ENCODE peak calls at places on chromosomes 6 and 20, in five cellular contexts. S, G, V, U and T are unnamed samples.

GRCh38 chr6:131946404-131946991 is 4.7 kb downstream of the CCN2 start:
- DNase-seq in S (no peak), G (no peak), V (peak; percentile 68), U (no peak), T (no peak)

GRCh38 chr6:106431972-106432371 is 71.5 kb downstream of the CRYBG1 start:
- DNase-seq in S (no peak), G (no peak), V (no peak), U (no peak), T (no peak)

GRCh38 chr6:138545621-138545980 is 46.3 kb upstream of the NHSL1 start:
- DNase-seq in S (peak; percentile 59), G (peak; percentile 44), V (no peak), U (peak; percentile 16), T (peak; percentile 62)

GRCh38 chr20:17968366-17969275 is at the start of the genes MGME1 and SNX5:
- DNase-seq in S (peak; percentile 99), G (peak; percentile 99), V (peak; percentile 100), U (peak; percentile 99), T (peak; percentile 100)

GRCh38 chr6:28988536-28989415 is 16.3 kb downstream of the ZNF311 start:
- DNase-seq in S (no peak), G (peak; percentile 85), V (peak; percentile 36), U (peak; percentile 63), T (no peak)

GRCh38 chr6:81237226-81237625 is 515.3 kb downstream of the TENT5A start:
- DNase-seq in S (no peak), G (no peak), V (no peak), U (no peak), T (no peak)

GRCh38 chr6:151136141-151136755 is 103.5 kb upstream of the AKAP12 start:
- DNase-seq in S (peak; percentile 26), G (no peak), V (no peak), U (peak; percentile 43), T (no peak)

GRCh38 chr6:40744835-40745234 is 157.7 kb upstream of the LRFN2 start:
- DNase-seq in S (no peak), G (no peak), V (no peak), U (no peak), T (no peak)

GRCh38 chr6:125981566-125982185 is 4.7 kb upstream of the TRMT11 start:
- DNase-seq in S (no peak), G (no peak), V (no peak), U (no peak), T (no peak)

GRCh38 chr20:32893878-32894483 is 35.3 kb downstream of the EFCAB8 start:
- DNase-seq in S (no peak), G (no peak), V (peak; percentile 57), U (peak; percentile 65), T (no peak)

GRCh38 chr6:34656378-34657036 is 40.1 kb downstream of the ILRUN start:
- DNase-seq in S (no peak), G (peak; percentile 46), V (no peak), U (peak; percentile 59), T (peak; percentile 37)

GRCh38 chr6:1498491-1499113 is 109.2 kb downstream of the FOXF2 start:
- DNase-seq in S (no peak), G (no peak), V (no peak), U (no peak), T (no peak)

GRCh38 chr6:164417537-164417936 is 891.9 kb downstream of the C6orf118 start:
- DNase-seq in S (no peak), G (no peak), V (no peak), U (no peak), T (no peak)

GRCh38 chr6:157203312-157203744 is 120.0 kb downstream of the TMEM242 start:
- DNase-seq in S (no peak), G (no peak), V (no peak), U (no peak), T (no peak)

GRCh38 chr6:147268254-147268653 is 64.0 kb downstream of the STXBP5 start:
- DNase-seq in S (no peak), G (no peak), V (no peak), U (no peak), T (no peak)

GRCh38 chr20:6993016-6993415 is 225.5 kb downstream of the BMP2 start:
- DNase-seq in S (no peak), G (no peak), V (peak; percentile 39), U (no peak), T (no peak)

GRCh38 chr6:166598441-166599138 is 12.1 kb upstream of the RAMACL start:
- DNase-seq in S (peak; percentile 79), G (no peak), V (no peak), U (no peak), T (peak; percentile 80)

GRCh38 chr6:143183735-143184134 is 123.0 kb downstream of the AIG1 start:
- DNase-seq in S (no peak), G (no peak), V (no peak), U (no peak), T (no peak)

GRCh38 chr6:70685494-70686180 is 18.0 kb downstream of the SMAP1 start:
- DNase-seq in S (no peak), G (no peak), V (no peak), U (no peak), T (no peak)

GRCh38 chr20:49821850-49822249 is 9.2 kb downstream of the SLC9A8 start:
- DNase-seq in S (no peak), G (no peak), V (no peak), U (no peak), T (peak; percentile 13)

GRCh38 chr6:104754788-104755409 is 104.8 kb downstream of the HACE1 start:
- DNase-seq in S (no peak), G (no peak), V (no peak), U (no peak), T (no peak)

GRCh38 chr6:43887906-43888683 is 118.1 kb downstream of the VEGFA start:
- DNase-seq in S (no peak), G (no peak), V (no peak), U (no peak), T (no peak)

GRCh38 chr20:53103124-53103523 is 131.0 kb downstream of the TSHZ2 start:
- DNase-seq in S (no peak), G (no peak), V (no peak), U (no peak), T (no peak)

GRCh38 chr20:53102361-53102760 is 130.2 kb downstream of the TSHZ2 start:
- DNase-seq in S (no peak), G (no peak), V (no peak), U (no peak), T (no peak)

GRCh38 chr20:53100476-53100911 is 128.3 kb downstream of the TSHZ2 start:
- DNase-seq in S (no peak), G (no peak), V (no peak), U (no peak), T (no peak)

GRCh38 chr20:53097371-53097770 is 125.2 kb downstream of the TSHZ2 start:
- DNase-seq in S (peak; percentile 35), G (no peak), V (no peak), U (no peak), T (no peak)

GRCh38 chr20:53099851-53100250 is 127.7 kb downstream of the TSHZ2 start:
- DNase-seq in S (no peak), G (no peak), V (no peak), U (no peak), T (no peak)
- H3K27ac ChIP-seq in S (no peak overlapping the region), G (no peak overlapping the region), V (no peak overlapping the region), U (no peak overlapping the region), T (no peak overlapping the region)

GRCh38 chr20:56229821-56230220 is 18.7 kb upstream of the MC3R start:
- DNase-seq in S (no peak), G (no peak), V (no peak), U (no peak), T (no peak)
- H3K9me3 ChIP-seq in S (no peaks in the 10 kb centered on the region), G (no peaks in the 10 kb centered on the region), V (peaks cover 6% of the 10 kb centered on the region), U (no peaks in the 10 kb centered on the region), T (no peaks in the 10 kb centered on the region)

GRCh38 chr20:44603327-44603726 is 20.9 kb downstream of the PKIG start:
- DNase-seq in S (peak; percentile 10), G (no peak), V (no peak), U (no peak), T (no peak)
- H3K27ac ChIP-seq in S (peak overlapping the region; percentile 89), G (no peak overlapping the region), V (no peak overlapping the region), U (no peak overlapping the region), T (no peak overlapping the region)

GRCh38 chr20:46455729-46456128 is 49.3 kb upstream of the ELMO2 start:
- DNase-seq in S (no peak), G (no peak), V (no peak), U (no peak), T (no peak)

GRCh38 chr20:46461808-46462207 is 51.6 kb downstream of the ZNF334 start:
- DNase-seq in S (no peak), G (no peak), V (no peak), U (no peak), T (no peak)

GRCh38 chr20:46458891-46459750 is 52.7 kb upstream of the ELMO2 start:
- DNase-seq in S (no peak), G (peak; percentile 71), V (no peak), U (peak; percentile 72), T (no peak)

GRCh38 chr20:46456255-46457028 is 50.0 kb upstream of the ELMO2 start:
- DNase-seq in S (no peak), G (no peak), V (no peak), U (no peak), T (no peak)
- H3K9me3 ChIP-seq in S (no peaks in the 10 kb centered on the region), G (no peaks in the 10 kb centered on the region), V (peaks cover 40% of the 10 kb centered on the region), U (no peaks in the 10 kb centered on the region), T (no peaks in the 10 kb centered on the region)

DNA sequence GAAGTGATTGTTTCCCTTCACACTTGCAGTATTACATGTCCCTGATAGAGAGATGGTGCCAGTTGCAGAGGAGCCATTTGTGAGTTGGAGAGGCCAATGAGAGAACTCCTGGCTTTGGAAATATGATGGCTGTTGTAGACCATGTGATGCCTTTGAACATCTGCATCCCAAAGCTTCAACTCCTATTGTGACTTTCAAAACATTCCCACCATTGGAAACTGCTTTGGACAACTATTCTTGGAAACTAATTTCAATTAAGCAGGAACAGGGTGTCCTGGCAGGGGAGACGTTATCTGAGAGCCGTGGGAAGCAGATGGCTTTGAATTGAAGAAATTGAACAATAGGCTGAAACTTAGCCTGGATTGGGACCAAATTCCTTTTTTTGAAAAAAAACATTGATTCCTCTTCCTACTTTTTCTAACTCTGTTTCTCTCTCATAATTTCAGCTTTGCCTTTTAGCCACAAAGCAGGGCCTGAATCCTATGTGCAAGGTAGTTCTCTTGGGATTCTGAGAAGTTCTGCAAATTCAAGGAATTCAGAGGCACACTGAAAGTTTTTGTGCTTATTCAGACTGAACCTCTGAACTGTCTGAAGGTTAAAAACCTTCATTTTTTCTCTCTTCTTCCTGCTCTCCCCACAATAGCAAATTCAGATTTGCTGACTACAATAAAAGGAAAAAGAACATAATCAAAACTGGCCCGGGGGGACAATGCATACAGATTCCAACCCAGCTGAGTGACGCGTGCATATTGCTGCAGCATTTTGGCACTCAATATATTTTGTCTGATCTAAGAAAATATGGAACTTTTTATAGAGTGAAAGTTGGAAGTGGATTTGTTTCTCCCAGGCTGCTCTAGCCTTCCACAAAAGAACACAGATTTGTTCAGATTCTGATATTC is 720.3 kb upstream of the CHD6 start:
- DNase-seq in S (peak; percentile 33), G (no peak), V (no peak), U (peak; percentile 61), T (no peak)
- H3K27ac ChIP-seq in S (no peak overlapping the region), G (no peak overlapping the region), V (no peak overlapping the region), U (peak overlapping the region; percentile 27), T (no peak overlapping the region)

DNA sequence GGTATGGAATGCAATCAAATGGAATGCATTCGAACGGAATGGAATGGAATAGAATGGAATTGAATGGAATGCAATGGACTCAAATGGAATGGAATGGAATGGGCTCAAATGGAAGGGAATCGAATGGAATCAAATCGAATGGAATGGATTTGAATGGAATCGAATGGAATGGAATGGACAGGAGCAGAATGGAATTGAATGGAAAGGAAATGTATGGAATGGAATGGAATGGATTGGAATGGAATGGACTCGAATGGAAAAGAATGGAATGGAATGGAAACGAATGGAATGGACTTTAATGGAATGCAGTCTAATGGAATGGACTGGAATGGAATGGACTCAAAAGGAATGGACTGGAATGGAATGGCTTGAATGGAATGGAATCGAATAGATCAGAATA is 18.3 kb upstream of the DEFB115 start:
- DNase-seq in S (no peak), G (no peak), V (no peak), U (no peak), T (no peak)
- H3K9me3 ChIP-seq in S (peaks cover 8% of the 10 kb centered on the region), G (no peaks in the 10 kb centered on the region), V (peaks cover 5% of the 10 kb centered on the region), U (no peaks in the 10 kb centered on the region), T (peaks cover 46% of the 10 kb centered on the region)